ENCODE peak calls at places on chromosomes 5 and 9, in five cellular contexts. B, Y, O, L and A are unnamed samples.

GRCh38 chr5:1153428-1153827 is 41.6 kb upstream of the SLC12A7 start:
- DNase-seq in O (no peak), B (no peak), Y (no peak), L (no peak), A (no peak)

GRCh38 chr5:34626036-34626435 is 30.1 kb upstream of the RAI14 start:
- DNase-seq in B (no peak), Y (no peak), L (peak), O (no peak), A (no peak)

GRCh38 chr9:89363311-89363670 is 45.0 kb downstream of the SECISBP2 start:
- DNase-seq in L (no peak), O (no peak), B (no peak), Y (peak), A (no peak)

GRCh38 chr5:40914835-40915234 is 5.5 kb downstream of the C7 start:
- DNase-seq in Y (no peak), O (no peak), L (peak), B (no peak), A (no peak)

GRCh38 chr9:124208571-124208970 is 49.2 kb upstream of the NEK6 start:
- DNase-seq in L (no peak), Y (no peak), B (no peak), O (no peak), A (no peak)

GRCh38 chr9:127112683-127113539 is 9.5 kb downstream of the ANGPTL2 start:
- DNase-seq in L (no peak), O (no peak), B (no peak), Y (no peak), A (no peak)

GRCh38 chr9:70921126-70921525 is 200.3 kb downstream of the TRPM3 start:
- DNase-seq in L (peak), B (no peak), O (no peak), Y (no peak), A (no peak)

GRCh38 chr9:134618163-134618822 is 23.3 kb upstream of the COL5A1 start:
- DNase-seq in Y (peak), O (no peak), B (peak), L (no peak), A (no peak)

GRCh38 chr9:89730715-89731114 is 125.9 kb downstream of the GADD45G start:
- DNase-seq in Y (peak), O (peak), B (peak), L (no peak), A (no peak)

GRCh38 chr9:118362123-118362522 is 657.9 kb downstream of the TLR4 start:
- DNase-seq in Y (no peak), L (peak), O (no peak), B (no peak), A (no peak)

GRCh38 chr9:83537331-83538171 is 650 bp downstream of the FRMD3 start:
- DNase-seq in Y (no peak), O (peak), L (peak), B (peak), A (no peak)

GRCh38 chr9:105697871-105698270 is 3.5 kb downstream of the TMEM38B start:
- DNase-seq in Y (no peak), O (no peak), L (no peak), B (no peak), A (no peak)

GRCh38 chr5:76733049-76733417 is 17.1 kb downstream of the F2R start:
- DNase-seq in O (no peak), B (no peak), Y (no peak), L (no peak), A (peak)

GRCh38 chr9:91302831-91303230 is 58.9 kb downstream of the AUH start:
- DNase-seq in B (no peak), L (peak), Y (no peak), O (no peak), A (no peak)

GRCh38 chr9:121736147-121736721 is 84.8 kb downstream of the DAB2IP start:
- DNase-seq in Y (peak), L (no peak), O (peak), B (peak), A (no peak)

GRCh38 chr5:172975289-172975688 is 8.3 kb upstream of the ATP6V0E1 start:
- DNase-seq in Y (no peak), L (no peak), B (no peak), O (no peak), A (no peak)

GRCh38 chr9:19521205-19521604 is 112.4 kb downstream of the ACER2 start:
- DNase-seq in Y (no peak), L (no peak), B (no peak), O (no peak), A (no peak)
- TF ChIP-seq CTCF in Y (no peak), L (no peak), B (no peak), O (no peak), A (no peak)

GRCh38 chr9:98402272-98402840 is 146.9 kb upstream of the TBC1D2 start:
- DNase-seq in L (no peak), O (no peak), Y (no peak), B (no peak), A (no peak)

GRCh38 chr9:98401140-98402025 is 145.9 kb upstream of the TBC1D2 start:
- DNase-seq in B (no peak), L (no peak), O (no peak), Y (no peak), A (no peak)

GRCh38 chr9:98396236-98396635 is 140.8 kb upstream of the TBC1D2 start:
- DNase-seq in L (no peak), B (no peak), O (no peak), Y (no peak), A (no peak)

GRCh38 chr9:98403715-98404114 is 148.3 kb upstream of the TBC1D2 start:
- DNase-seq in O (no peak), B (no peak), Y (no peak), L (no peak), A (no peak)

GRCh38 chr9:98399950-98400683 is 144.7 kb upstream of the TBC1D2 start:
- DNase-seq in L (no peak), B (no peak), O (no peak), Y (no peak), A (no peak)
- TF ChIP-seq CTCF in L (no peak), B (no peak), O (no peak), Y (no peak), A (no peak)

DNA sequence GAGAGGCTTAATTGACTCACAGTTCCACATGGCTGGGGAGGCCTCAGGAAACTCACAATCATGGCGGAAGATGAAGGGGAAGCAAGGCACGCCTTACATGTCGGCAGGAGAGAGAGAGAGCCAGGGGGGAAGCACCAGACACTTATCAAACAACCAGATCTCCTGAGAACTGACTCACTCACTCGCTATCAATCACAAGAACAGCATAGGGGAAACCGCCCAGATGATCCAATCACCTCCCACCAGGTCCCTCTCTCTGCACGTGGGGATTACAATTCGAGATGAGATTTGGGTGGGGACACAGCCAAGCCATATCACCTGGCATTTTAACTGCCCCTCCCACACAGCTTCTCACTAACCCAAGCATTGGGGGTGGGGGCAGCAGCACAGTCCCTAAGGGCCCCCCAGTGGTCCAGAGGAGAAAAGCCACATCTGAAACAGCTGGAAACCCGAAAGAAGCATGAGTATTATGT is 76.1 kb upstream of the ASS1 start:
- DNase-seq in B (no peak), O (no peak), Y (no peak), L (peak), A (no peak)
- TF ChIP-seq CTCF in B (no peak), O (no peak), Y (no peak), L (no peak), A (no peak)

GRCh38 chr5:69083412-69083811 is 10.4 kb upstream of the SLC30A5 start:
- DNase-seq in L (no peak), B (peak), O (no peak), Y (no peak), A (no peak)
- TF ChIP-seq CTCF in L (no peak), B (no peak), O (no peak), Y (no peak), A (no peak)